ENCODE peak calls at places on chromosomes 12 and 14, in seven cellular contexts. R, X, C, H, Y, W and N are unnamed samples.

GRCh38 chr14:92690171-92691011 is 58.0 kb downstream of the LGMN start:
- DNase-seq in R (peak), X (peak), C (peak), H (peak), Y (peak), W (peak), N (no peak)

GRCh38 chr12:132106921-132107320 is 37.2 kb downstream of the DDX51 start:
- DNase-seq in R (peak), X (no peak), C (no peak), H (no peak), Y (no peak), W (no peak), N (no peak)

GRCh38 chr12:21695896-21696295 is 38.3 kb upstream of the LDHB start:
- DNase-seq in R (no peak), X (no peak), C (no peak), H (no peak), Y (no peak), W (no peak), N (no peak)

GRCh38 chr12:128025856-128026255 is 241.1 kb upstream of the TMEM132C start:
- DNase-seq in R (no peak), X (no peak), C (peak), H (no peak), Y (no peak), W (no peak), N (no peak)

GRCh38 chr14:35229495-35230089 is 62.6 kb upstream of the PSMA6 start:
- DNase-seq in R (no peak), X (no peak), C (no peak), H (peak), Y (peak), W (no peak), N (no peak)

GRCh38 chr14:90381011-90381790 is 15.6 kb upstream of the CALM1 start:
- DNase-seq in R (peak), X (no peak), C (no peak), H (no peak), Y (peak), W (no peak), N (no peak)

GRCh38 chr14:71651228-71651627 is 281.0 kb upstream of the RGS6 start:
- DNase-seq in R (peak), X (peak), C (peak), H (no peak), Y (peak), W (no peak), N (no peak)

GRCh38 chr12:81070846-81071245 is 7.0 kb upstream of the ACSS3 start:
- DNase-seq in R (peak), X (no peak), C (no peak), H (no peak), Y (no peak), W (no peak), N (no peak)

GRCh38 chr12:26251600-26251999 is 56.2 kb downstream of the SSPN start:
- DNase-seq in R (no peak), X (no peak), C (no peak), H (no peak), Y (peak), W (no peak), N (no peak)

GRCh38 chr12:25433581-25434325 is 119.3 kb downstream of the LMNTD1 start:
- DNase-seq in R (peak), X (no peak), C (peak), H (no peak), Y (peak), W (no peak), N (no peak)

GRCh38 chr12:100955139-100955538 is 160.6 kb downstream of the ANO4 start:
- DNase-seq in R (peak), X (peak), C (peak), H (no peak), Y (peak), W (peak), N (no peak)

GRCh38 chr12:110498984-110499706 is 2.8 kb downstream of the VPS29 start:
- DNase-seq in R (peak), X (no peak), C (peak), H (no peak), Y (peak), W (no peak), N (no peak)

GRCh38 chr12:131586269-131586668 is 124.6 kb upstream of the SFSWAP start:
- DNase-seq in R (no peak), X (no peak), C (no peak), H (no peak), Y (no peak), W (no peak), N (no peak)

GRCh38 chr12:49092086-49092815 is 2.4 kb downstream of the DHH start:
- DNase-seq in R (peak), X (no peak), C (no peak), H (peak), Y (peak), W (peak), N (peak)

GRCh38 chr12:114218136-114218535 is 187.8 kb downstream of the TBX5 start:
- DNase-seq in R (no peak), X (no peak), C (no peak), H (no peak), Y (no peak), W (no peak), N (no peak)

GRCh38 chr14:89430271-89430620 is 13.2 kb upstream of the FOXN3 start:
- DNase-seq in R (no peak), X (no peak), C (no peak), H (no peak), Y (no peak), W (no peak), N (no peak)

GRCh38 chr12:49068879-49069506 is 786 bp downstream of the RHEBL1 start:
- DNase-seq in R (no peak), X (no peak), C (no peak), H (no peak), Y (no peak), W (no peak), N (no peak)

GRCh38 chr14:24695265-24696241 is 61.6 kb upstream of the GZMB start:
- DNase-seq in R (no peak), X (no peak), C (no peak), H (no peak), Y (no peak), W (no peak), N (no peak)

GRCh38 chr12:131458931-131459575 is 251.8 kb upstream of the SFSWAP start:
- DNase-seq in R (no peak), X (no peak), C (no peak), H (no peak), Y (no peak), W (no peak), N (no peak)

GRCh38 chr12:109949089-109949488 is 47.1 kb downstream of the GIT2 start:
- DNase-seq in R (peak), X (peak), C (peak), H (no peak), Y (peak), W (no peak), N (no peak)

GRCh38 chr12:54413284-54414190 is 5.5 kb downstream of the ITGA5 start:
- DNase-seq in R (no peak), X (no peak), C (peak), H (no peak), Y (peak), W (no peak), N (no peak)

GRCh38 chr12:113163030-113163360 is 13.5 kb downstream of the CFAP73 start:
- DNase-seq in R (no peak), X (no peak), C (no peak), H (no peak), Y (no peak), W (no peak), N (no peak)

GRCh38 chr12:95574030-95574429 is 22.8 kb upstream of the USP44 start:
- DNase-seq in R (no peak), X (no peak), C (no peak), H (no peak), Y (no peak), W (peak), N (no peak)

GRCh38 chr14:34081126-34081575 is 130.3 kb upstream of the EGLN3 start:
- DNase-seq in R (peak), X (no peak), C (peak), H (no peak), Y (peak), W (no peak), N (no peak)

GRCh38 chr14:69387311-69387710 is 10.8 kb downstream of the ERH start:
- DNase-seq in R (no peak), X (no peak), C (no peak), H (no peak), Y (no peak), W (no peak), N (no peak)

GRCh38 chr12:104906695-104907094 is 51.4 kb downstream of the SLC41A2 start:
- DNase-seq in R (no peak), X (no peak), C (no peak), H (no peak), Y (no peak), W (no peak), N (no peak)

GRCh38 chr12:63003223-63003819 is 68.4 kb upstream of the PPM1H start:
- DNase-seq in R (no peak), X (no peak), C (no peak), H (no peak), Y (no peak), W (no peak), N (no peak)

GRCh38 chr12:43836455-43836989 is 641 bp downstream of the TMEM117 start:
- DNase-seq in R (peak), X (no peak), C (peak), H (no peak), Y (peak), W (no peak), N (no peak)

GRCh38 chr12:110996415-110996814 is 76.0 kb upstream of the MYL2 start:
- DNase-seq in R (no peak), X (no peak), C (no peak), H (no peak), Y (no peak), W (no peak), N (no peak)

GRCh38 chr12:15982471-15982870 is 71.3 kb downstream of the DERA start:
- DNase-seq in R (peak), X (no peak), C (peak), H (no peak), Y (peak), W (no peak), N (no peak)

GRCh38 chr14:30884925-30885324 is 10.6 kb downstream of the COCH start:
- DNase-seq in R (no peak), X (no peak), C (no peak), H (no peak), Y (no peak), W (no peak), N (no peak)

GRCh38 chr12:230925-231671 is 17.1 kb upstream of the SLC6A12 start:
- DNase-seq in R (no peak), X (no peak), C (no peak), H (no peak), Y (no peak), W (no peak), N (no peak)

GRCh38 chr12:69534389-69534822 is 50.9 kb upstream of the CCT2 start:
- DNase-seq in R (peak), X (peak), C (peak), H (no peak), Y (peak), W (peak), N (peak)

GRCh38 chr12:122951406-122951805 is 14.9 kb downstream of the ABCB9 start:
- DNase-seq in R (peak), X (no peak), C (peak), H (no peak), Y (no peak), W (no peak), N (no peak)

GRCh38 chr12:6764011-6764828 is 1.9 kb upstream of the PTMS start:
- DNase-seq in R (peak), X (peak), C (peak), H (peak), Y (peak), W (peak), N (peak)

GRCh38 chr12:53995311-53996187 is 4.4 kb upstream of the HOXC9 start:
- DNase-seq in R (no peak), X (no peak), C (no peak), H (peak), Y (no peak), W (peak), N (no peak)

GRCh38 chr12:132566551-132567131 is 43.7 kb downstream of the LRCOL1 start:
- DNase-seq in R (no peak), X (no peak), C (no peak), H (no peak), Y (no peak), W (no peak), N (no peak)

GRCh38 chr12:50353869-50354593 is 42.4 kb downstream of the FAM186A start:
- DNase-seq in R (peak), X (no peak), C (no peak), H (no peak), Y (peak), W (no peak), N (no peak)

GRCh38 chr12:101634724-101635123 is 40.0 kb downstream of the MYBPC1 start:
- DNase-seq in R (no peak), X (no peak), C (no peak), H (no peak), Y (no peak), W (no peak), N (no peak)

DNA sequence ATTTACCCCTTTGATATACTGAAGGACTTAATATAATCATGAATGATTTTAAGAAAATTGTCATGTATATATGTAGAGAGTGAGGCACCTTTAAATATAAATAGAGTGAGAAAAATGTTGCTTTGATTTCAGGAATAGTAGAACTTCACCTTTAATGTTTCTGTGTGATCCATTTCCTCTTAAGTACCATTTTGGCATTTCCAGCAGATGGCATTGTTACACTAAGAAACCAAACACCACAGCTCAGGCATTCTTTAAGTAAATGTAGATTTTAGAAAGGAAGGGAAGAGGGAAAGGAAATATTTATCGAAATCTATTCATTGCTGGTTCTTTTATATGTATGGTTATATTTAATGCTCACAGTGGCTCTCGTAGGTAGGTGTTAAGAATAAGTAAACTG is 556.7 kb upstream of the FBXO33 start:
- DNase-seq in R (peak), X (no peak), C (no peak), H (no peak), Y (peak), W (no peak), N (no peak)
- TF ChIP-seq CTCF in R (no peak), X (no peak), C (peak), H (no peak), Y (no peak), W (no peak), N (peak)

DNA sequence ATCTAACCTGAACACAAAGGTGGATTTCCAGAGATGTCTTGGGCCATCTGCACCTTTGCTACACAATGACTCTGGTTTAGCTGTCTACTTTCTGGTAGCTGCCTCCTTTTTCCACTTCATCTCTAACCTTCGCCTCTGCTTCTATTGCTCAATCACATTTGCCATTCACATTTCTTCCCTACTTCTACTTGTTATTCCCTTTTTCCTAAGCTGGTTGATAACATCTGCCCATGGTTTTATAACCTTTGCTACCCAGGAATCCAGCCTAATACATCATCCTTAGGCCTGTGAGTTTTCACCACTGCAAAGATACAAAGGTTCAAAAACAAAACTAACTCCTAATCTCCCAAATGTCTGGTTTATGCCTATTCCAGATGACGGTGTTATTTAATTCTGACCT is 13.2 kb downstream of the SPPL3 start:
- DNase-seq in R (peak), X (no peak), C (no peak), H (no peak), Y (no peak), W (no peak), N (no peak)
- TF ChIP-seq CTCF in R (no peak), X (no peak), C (no peak), H (no peak), Y (no peak), W (no peak), N (no peak)

GRCh38 chr14:50381008-50381407 is 15.7 kb downstream of the CDKL1 start:
- DNase-seq in R (no peak), X (no peak), C (no peak), H (no peak), Y (no peak), W (no peak), N (no peak)
- TF ChIP-seq CTCF in R (no peak), X (no peak), C (no peak), H (no peak), Y (no peak), W (no peak), N (no peak)

DNA sequence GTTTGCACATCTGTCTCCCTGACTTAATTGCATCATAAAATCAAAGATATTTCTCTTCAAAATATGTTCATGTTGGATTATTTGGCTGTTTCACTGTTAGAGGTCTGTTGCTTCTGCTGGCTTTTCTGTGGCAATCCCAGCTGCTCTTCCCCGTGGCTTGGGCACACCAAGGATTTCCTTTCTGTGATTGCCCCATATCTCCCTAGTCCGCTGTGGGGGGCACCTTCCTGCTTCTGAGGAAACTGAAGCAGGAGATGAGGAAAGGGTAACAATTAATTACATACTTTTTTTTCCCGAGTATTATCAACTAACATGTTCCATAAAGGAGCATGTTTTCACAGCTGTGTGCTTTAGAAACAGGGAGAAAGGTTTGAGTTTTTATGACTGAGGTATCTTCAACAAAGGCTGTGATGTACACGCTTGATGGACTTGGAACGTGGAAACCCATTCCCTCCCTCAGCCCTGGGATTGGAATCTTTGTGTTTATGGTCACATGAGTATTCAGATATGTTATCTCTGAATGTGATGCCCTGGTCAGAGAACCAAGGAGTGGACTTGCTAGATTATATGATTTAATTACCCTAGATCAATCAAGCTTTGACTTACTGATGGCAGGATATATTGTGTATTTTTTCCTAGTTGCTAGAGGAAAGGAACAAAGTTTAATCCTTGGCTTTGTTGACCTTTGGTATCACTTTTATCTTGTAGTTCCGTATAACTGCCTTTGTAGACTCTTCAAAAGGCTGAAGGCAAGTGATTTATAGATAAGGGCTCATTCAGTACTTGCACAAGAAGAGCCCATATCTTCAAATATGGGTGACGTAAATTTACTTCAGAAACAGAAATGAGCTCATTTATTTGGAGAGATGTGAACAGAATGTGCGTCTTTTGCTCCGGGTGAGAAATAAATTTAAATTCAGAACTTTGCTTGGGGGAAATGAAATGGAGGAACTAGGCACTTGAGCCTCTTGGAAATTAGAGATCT is 46.7 kb downstream of the BORCS5 start:
- DNase-seq in R (no peak), X (no peak), C (no peak), H (no peak), Y (peak), W (no peak), N (no peak)
- TF ChIP-seq CTCF in R (no peak), X (no peak), C (no peak), H (no peak), Y (no peak), W (no peak), N (no peak)

GRCh38 chr14:54337314-54337713 is 59.5 kb upstream of the CDKN3 start:
- DNase-seq in R (no peak), X (no peak), C (no peak), H (no peak), Y (no peak), W (no peak), N (no peak)

GRCh38 chr14:54342806-54343205 is 54.0 kb upstream of the CDKN3 start:
- DNase-seq in R (no peak), X (no peak), C (no peak), H (no peak), Y (no peak), W (no peak), N (no peak)

GRCh38 chr14:54339771-54340170 is 57.0 kb upstream of the CDKN3 start:
- DNase-seq in R (no peak), X (no peak), C (no peak), H (no peak), Y (no peak), W (no peak), N (no peak)

GRCh38 chr14:54335569-54336155 is 61.1 kb upstream of the CDKN3 start:
- DNase-seq in R (no peak), X (no peak), C (no peak), H (no peak), Y (no peak), W (no peak), N (no peak)

GRCh38 chr14:54338696-54339317 is 58.0 kb upstream of the CDKN3 start:
- DNase-seq in R (peak), X (peak), C (peak), H (no peak), Y (peak), W (no peak), N (no peak)
- TF ChIP-seq CTCF in R (peak), X (peak), C (peak), H (peak), Y (peak), W (no peak), N (peak)

DNA sequence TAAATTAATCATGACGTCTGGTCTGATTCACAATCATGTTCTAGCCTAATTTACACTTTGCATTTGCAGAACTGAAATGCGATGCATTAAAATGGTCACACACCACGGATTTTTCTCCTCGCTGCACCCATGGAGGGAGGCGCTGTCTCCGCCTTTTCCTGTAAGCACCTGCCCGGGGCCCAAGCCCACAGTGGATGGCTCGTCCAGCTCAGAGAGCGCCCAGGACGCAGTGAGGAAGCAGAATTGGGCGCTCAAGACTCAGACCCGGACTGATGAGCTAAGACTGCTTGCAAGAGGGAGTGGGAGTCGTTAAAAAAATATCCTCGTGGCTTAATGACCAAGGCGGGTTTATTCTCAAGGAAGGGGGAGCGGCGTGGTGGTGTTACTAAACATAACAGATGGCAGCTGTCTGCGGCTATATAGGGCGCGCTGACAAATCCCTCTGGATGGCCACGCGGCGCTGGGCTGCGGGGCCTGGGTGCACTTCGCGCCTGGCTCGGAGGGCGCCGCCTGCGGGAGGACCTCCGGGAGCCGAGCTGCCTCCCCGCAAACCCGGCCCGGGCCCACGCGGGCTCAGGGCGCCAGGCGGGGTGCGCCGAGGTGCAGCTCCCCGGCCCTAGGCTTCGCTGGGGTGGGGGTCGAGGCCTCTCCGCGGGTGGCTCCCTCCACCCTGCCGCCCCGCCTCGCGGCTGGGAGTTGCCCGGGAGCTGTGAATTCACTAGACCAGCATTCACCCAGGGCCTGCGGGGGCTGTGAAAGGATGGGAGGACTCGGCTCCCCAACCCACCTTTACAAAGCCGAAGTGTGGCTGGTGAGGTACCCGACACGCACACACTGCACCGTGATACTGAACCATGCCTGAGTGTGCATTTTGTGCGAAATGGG is 78.7 kb downstream of the PPM1A start:
- DNase-seq in R (peak), X (no peak), C (peak), H (no peak), Y (peak), W (peak), N (no peak)
- TF ChIP-seq CTCF in R (no peak), X (no peak), C (peak), H (no peak), Y (no peak), W (no peak), N (no peak)

GRCh38 chr14:106551265-106551664 is 1024.9 kb downstream of the TMEM121 start:
- DNase-seq in R (no peak), X (no peak), C (no peak), H (no peak), Y (no peak), W (no peak), N (no peak)
- TF ChIP-seq CTCF in R (no peak), X (no peak), C (no peak), H (no peak), Y (no peak), W (no peak), N (no peak)